ENCODE peak calls at places on chromosomes 7 and 10, in six cellular contexts. I is HT-29; L is effector CD4-positive, alpha-beta T cell; G is anterior cingulate cortex; N is naive B cell; M is mucosa of descending colon. F is an unnamed sample.

GRCh38 chr10:50331486-50331885 is 80.2 kb upstream of the ASAH2 start:
- DNase-seq in I (no peak), L (no peak), G (no peak), N (no peak), M (no peak), F (no peak)

GRCh38 chr7:100719523-100720319 is 547 bp upstream of the EPO start:
- DNase-seq in I (peak), L (no peak), G (no peak), N (no peak), M (no peak), F (no peak)

GRCh38 chr7:33195264-33195663 is 65.9 kb downstream of the BBS9 start:
- DNase-seq in I (no peak), L (no peak), G (no peak), N (no peak), M (no peak), F (peak)

GRCh38 chr10:79176052-79176501 is 107.3 kb downstream of the ZMIZ1 start:
- DNase-seq in I (no peak), L (no peak), G (no peak), N (no peak), M (no peak), F (no peak)

GRCh38 chr10:114634607-114634974 is 23.5 kb downstream of the ABLIM1 start:
- DNase-seq in I (peak), L (no peak), G (no peak), N (no peak), M (no peak), F (no peak)

GRCh38 chr7:46583606-46584005 is 662.5 kb upstream of the IGFBP3 start:
- DNase-seq in I (no peak), L (no peak), G (no peak), N (no peak), M (no peak), F (no peak)

GRCh38 chr7:94252124-94252523 is 142.6 kb upstream of the COL1A2 start:
- DNase-seq in I (no peak), L (no peak), G (no peak), N (no peak), M (no peak), F (no peak)

GRCh38 chr10:10489086-10489485 is 528.6 kb upstream of the CELF2 start:
- DNase-seq in I (no peak), L (no peak), G (no peak), N (no peak), M (no peak), F (no peak)

GRCh38 chr7:96921771-96922170 is 83.6 kb upstream of the DLX6 start:
- DNase-seq in I (no peak), L (no peak), G (no peak), N (no peak), M (no peak), F (no peak)

GRCh38 chr7:96949766-96950165 is 55.6 kb upstream of the DLX6 start:
- DNase-seq in I (no peak), L (no peak), G (no peak), N (no peak), M (no peak), F (no peak)

GRCh38 chr7:706721-707120 is 19.8 kb upstream of the DNAAF5 start:
- DNase-seq in I (no peak), L (no peak), G (no peak), N (no peak), M (peak), F (no peak)

GRCh38 chr10:9437131-9437530 is 1382.6 kb downstream of the GATA3 start:
- DNase-seq in I (no peak), L (no peak), G (no peak), N (no peak), M (no peak), F (no peak)

GRCh38 chr7:83579740-83580139 is 69.2 kb downstream of the SEMA3E start:
- DNase-seq in I (peak), L (no peak), G (no peak), N (no peak), M (no peak), F (no peak)

GRCh38 chr10:60304832-60305231 is 84.8 kb downstream of the ANK3 start:
- DNase-seq in I (no peak), L (no peak), G (no peak), N (no peak), M (no peak), F (no peak)

GRCh38 chr7:24406053-24406561 is 122.1 kb downstream of the NPY start:
- DNase-seq in I (no peak), L (no peak), G (no peak), N (no peak), M (no peak), F (no peak)

GRCh38 chr7:103048833-103049232 is 25.8 kb downstream of the FBXL13 start:
- DNase-seq in I (no peak), L (no peak), G (no peak), N (no peak), M (no peak), F (no peak)

GRCh38 chr7:140165422-140165821 is 11.4 kb downstream of the KDM7A start:
- DNase-seq in I (no peak), L (no peak), G (no peak), N (no peak), M (no peak), F (no peak)

GRCh38 chr10:5272065-5272803 is 75.6 kb downstream of the AKR1C4 start:
- DNase-seq in I (no peak), L (no peak), G (no peak), N (no peak), M (no peak), F (no peak)

GRCh38 chr10:6299234-6299633 is 96.5 kb downstream of the PFKFB3 start:
- DNase-seq in I (peak), L (no peak), G (no peak), N (no peak), M (peak), F (no peak)

GRCh38 chr7:48250441-48250951 is 79.2 kb downstream of the ABCA13 start:
- DNase-seq in I (no peak), L (no peak), G (no peak), N (no peak), M (no peak), F (no peak)

GRCh38 chr7:381211-382117 is 91.5 kb downstream of the FOXL3 start:
- DNase-seq in I (no peak), L (no peak), G (no peak), N (peak), M (no peak), F (no peak)

GRCh38 chr7:1768835-1769234 is 98.8 kb downstream of the ELFN1 start:
- DNase-seq in I (peak), L (no peak), G (no peak), N (no peak), M (no peak), F (no peak)

GRCh38 chr10:88858493-88858892 is 6.8 kb upstream of the ANKRD22 start:
- DNase-seq in I (peak), L (no peak), G (no peak), N (no peak), M (no peak), F (no peak)

GRCh38 chr10:132149261-132149660 is 37.5 kb upstream of the DPYSL4 start:
- DNase-seq in I (no peak), L (no peak), G (no peak), N (no peak), M (no peak), F (no peak)

GRCh38 chr7:32143271-32143670 is 73.1 kb upstream of the PDE1C start:
- DNase-seq in I (no peak), L (no peak), G (no peak), N (no peak), M (no peak), F (no peak)

F was measured in AML-193.